ENCODE peak calls at places on chromosomes 12 and 14, in six cellular contexts. Y, B, J, C, S and U are unnamed samples.
A peak's percentile ranks its signal among the peaks of the same experiment; 100 is the strongest.

GRCh38 chr12:57069522-57069921 is 9.1 kb downstream of the NEMP1 start:
- DNase-seq in Y (peak; percentile 66), B (peak; percentile 80), J (no peak), C (peak; percentile 59), S (no peak), U (no peak)

GRCh38 chr14:69673578-69674305 is 62.3 kb downstream of the SUSD6 start:
- DNase-seq in Y (no peak), B (no peak), J (no peak), C (no peak), S (no peak), U (no peak)

GRCh38 chr12:123056053-123056452 is 75.6 kb downstream of the ARL6IP4 start:
- DNase-seq in Y (no peak), B (no peak), J (no peak), C (peak; percentile 41), S (no peak), U (no peak)

GRCh38 chr12:62363506-62363905 is 103.1 kb upstream of the MON2 start:
- DNase-seq in Y (no peak), B (no peak), J (no peak), C (no peak), S (no peak), U (no peak)

GRCh38 chr12:57614178-57614947 is 3.1 kb downstream of the ARHGEF25 start:
- DNase-seq in Y (peak; percentile 38), B (no peak), J (no peak), C (no peak), S (no peak), U (no peak)

GRCh38 chr14:50835280-50835679 is 4.3 kb upstream of the NIN start:
- DNase-seq in Y (no peak), B (no peak), J (no peak), C (no peak), S (no peak), U (peak; percentile 37)

GRCh38 chr14:68893566-68893965 is 85.5 kb downstream of the ACTN1 start:
- DNase-seq in Y (no peak), B (no peak), J (no peak), C (no peak), S (no peak), U (no peak)

GRCh38 chr12:70045036-70045435 is 198.2 kb upstream of the CNOT2 start:
- DNase-seq in Y (no peak), B (no peak), J (no peak), C (no peak), S (no peak), U (no peak)

GRCh38 chr12:14071833-14072232 is 90.4 kb upstream of the GRIN2B start:
- DNase-seq in Y (no peak), B (no peak), J (no peak), C (no peak), S (no peak), U (no peak)

GRCh38 chr12:132471858-132472255 is 18.1 kb upstream of the FBRSL1 start:
- DNase-seq in Y (no peak), B (no peak), J (no peak), C (no peak), S (no peak), U (no peak)

GRCh38 chr14:71380271-71380670 is 473.0 kb downstream of the PCNX1 start:
- DNase-seq in Y (peak; percentile 36), B (no peak), J (no peak), C (no peak), S (no peak), U (no peak)

GRCh38 chr14:71523630-71524320 is 408.5 kb upstream of the RGS6 start:
- DNase-seq in Y (no peak), B (no peak), J (no peak), C (no peak), S (no peak), U (no peak)

GRCh38 chr12:79406993-79407392 is 283.8 kb downstream of the PAWR start:
- DNase-seq in Y (no peak), B (no peak), J (no peak), C (no peak), S (no peak), U (no peak)

GRCh38 chr12:70732287-70732686 is 95.1 kb upstream of the PTPRB start:
- DNase-seq in Y (no peak), B (no peak), J (no peak), C (no peak), S (no peak), U (no peak)

GRCh38 chr12:62403031-62403430 is 63.6 kb upstream of the MON2 start:
- DNase-seq in Y (no peak), B (no peak), J (no peak), C (no peak), S (no peak), U (no peak)

GRCh38 chr14:68692216-68692615 is 100.7 kb downstream of the ZFP36L1 start:
- DNase-seq in Y (no peak), B (no peak), J (no peak), C (no peak), S (peak; percentile 72), U (no peak)

GRCh38 chr12:14825256-14825655 is 11.3 kb upstream of the SMCO3 start:
- DNase-seq in Y (no peak), B (no peak), J (no peak), C (no peak), S (no peak), U (no peak)

GRCh38 chr12:70353780-70354640 is 12.1 kb upstream of the KCNMB4 start:
- DNase-seq in Y (no peak), B (no peak), J (no peak), C (no peak), S (no peak), U (no peak)

GRCh38 chr12:126966498-126966897 is 1300.5 kb upstream of the TMEM132C start:
- DNase-seq in Y (no peak), B (no peak), J (no peak), C (no peak), S (no peak), U (no peak)

GRCh38 chr14:106657460-106657859 is 1131.1 kb downstream of the TMEM121 start:
- DNase-seq in Y (peak; percentile 10), B (no peak), J (no peak), C (no peak), S (no peak), U (no peak)

GRCh38 chr12:30457621-30458289 is 237.9 kb downstream of the IPO8 start:
- DNase-seq in Y (peak; percentile 37), B (peak; percentile 11), J (no peak), C (no peak), S (no peak), U (peak; percentile 19)

GRCh38 chr12:57776247-57776587 is 3.8 kb downstream of the EEF1AKMT3 start:
- DNase-seq in Y (no peak), B (no peak), J (no peak), C (no peak), S (no peak), U (no peak)

GRCh38 chr14:87115234-87115633 is 877.7 kb downstream of the GALC start:
- DNase-seq in Y (no peak), B (no peak), J (no peak), C (no peak), S (no peak), U (no peak)

DNA sequence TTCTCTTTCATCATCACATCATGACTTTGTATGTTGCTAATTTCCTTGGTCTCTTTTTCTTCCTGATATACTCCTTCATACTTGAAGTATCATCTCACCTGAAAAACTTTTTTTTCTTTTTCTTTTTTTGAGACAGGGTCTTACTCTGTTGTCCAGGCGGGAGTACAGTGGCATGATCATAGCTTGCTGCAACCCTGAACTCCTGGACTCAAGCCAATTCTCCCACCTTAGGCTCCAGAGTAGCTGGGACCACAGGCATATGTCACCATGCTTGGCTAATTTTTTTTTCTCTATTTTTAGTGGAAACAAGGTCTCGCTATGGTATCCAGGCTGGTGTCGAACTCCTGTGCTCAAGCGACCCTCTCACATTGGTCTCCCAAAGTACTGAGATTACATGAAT is 107.6 kb downstream of the RALGAPA1 start:
- DNase-seq in Y (no peak), B (no peak), J (no peak), C (no peak), S (no peak), U (no peak)
- TF ChIP-seq CTCF in Y (no peak), B (no peak), J (no peak), C (no peak), S (no peak), U (no peak)

DNA sequence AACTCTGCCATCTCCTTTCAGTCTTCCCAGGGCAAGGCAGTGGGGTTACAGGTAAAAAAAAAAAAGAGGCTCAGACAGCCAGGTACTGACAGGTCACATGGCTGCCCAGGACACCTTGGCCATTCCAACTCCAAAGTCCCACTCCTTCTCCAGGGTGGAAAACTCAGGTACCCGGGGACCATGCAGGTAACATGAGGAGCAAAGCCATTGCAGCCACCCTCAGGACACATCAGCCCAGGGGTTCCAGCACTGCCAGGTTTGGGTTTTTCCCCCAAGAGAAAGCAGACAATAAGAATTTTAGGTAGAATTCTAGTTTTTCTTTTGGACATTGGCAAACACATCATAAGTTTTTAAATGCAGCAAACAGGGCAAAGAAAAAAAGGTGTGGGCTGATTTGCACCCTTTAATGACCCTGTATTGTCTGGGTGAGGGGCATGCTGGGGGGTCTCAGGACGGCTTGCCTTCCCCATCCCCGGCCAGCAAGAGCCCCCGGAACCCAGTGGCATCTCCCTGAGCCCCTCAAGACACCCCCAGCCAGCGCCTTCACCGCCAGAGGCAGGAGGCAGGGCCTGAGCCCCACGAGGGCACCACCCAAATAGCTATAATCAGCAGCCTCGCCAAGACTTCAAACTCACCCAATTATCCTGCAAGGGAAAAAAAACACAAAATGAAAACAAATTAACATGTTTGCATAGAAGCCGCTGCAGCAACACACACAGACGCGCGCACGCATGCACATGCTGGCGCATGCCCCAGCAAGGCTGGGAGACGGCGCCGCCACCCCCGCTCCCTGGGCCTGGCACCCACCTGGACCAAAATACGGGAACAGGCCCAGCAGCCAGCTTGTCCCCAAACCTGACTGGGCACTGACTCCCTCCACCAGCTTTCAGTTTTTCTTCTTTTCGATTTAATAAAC is 15.6 kb downstream of the FAM222A start:
- DNase-seq in Y (no peak), B (no peak), J (peak; percentile 42), C (no peak), S (peak; percentile 56), U (no peak)
- H3K36me3 ChIP-seq in Y (no peaks in the 10 kb centered on the region), B (no peaks in the 10 kb centered on the region), J (no peaks in the 10 kb centered on the region), C (no peaks in the 10 kb centered on the region), S (no peaks in the 10 kb centered on the region), U (no peaks in the 10 kb centered on the region)

DNA sequence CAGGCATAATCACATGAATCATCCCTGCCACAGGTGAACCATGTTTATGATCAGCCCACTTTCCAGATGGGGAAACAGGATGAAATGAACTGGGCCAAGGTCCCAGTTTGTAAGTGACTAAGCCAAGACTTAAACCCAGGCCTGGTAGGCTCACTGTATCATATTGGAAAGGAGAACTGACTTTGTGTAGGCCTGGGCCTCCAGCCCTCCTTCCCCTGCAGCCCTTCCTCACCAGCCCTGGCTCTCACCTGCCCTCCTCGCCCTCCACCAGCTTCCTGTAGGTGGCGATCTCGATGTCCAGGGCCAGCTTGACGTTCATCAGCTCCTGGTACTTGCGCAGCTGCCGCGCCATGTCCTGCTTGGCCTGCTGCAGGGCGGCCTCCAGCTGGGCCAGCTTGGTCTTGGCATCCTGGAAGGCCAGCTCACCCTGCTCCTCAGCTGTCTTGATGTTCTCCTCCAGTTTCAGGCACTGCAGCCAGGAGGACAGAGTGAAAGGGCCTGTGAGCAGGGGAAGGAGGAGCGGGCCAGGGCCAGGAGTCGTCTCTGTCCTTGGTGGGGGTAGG is 19.8 kb downstream of the KRT80 start:
- DNase-seq in Y (peak; percentile 63), B (no peak), J (peak; percentile 65), C (no peak), S (no peak), U (no peak)
- TF ChIP-seq CTCF in Y (peak; percentile 24), B (no peak), J (peak; percentile 36), C (no peak), S (peak; percentile 20), U (peak; percentile 58)

DNA sequence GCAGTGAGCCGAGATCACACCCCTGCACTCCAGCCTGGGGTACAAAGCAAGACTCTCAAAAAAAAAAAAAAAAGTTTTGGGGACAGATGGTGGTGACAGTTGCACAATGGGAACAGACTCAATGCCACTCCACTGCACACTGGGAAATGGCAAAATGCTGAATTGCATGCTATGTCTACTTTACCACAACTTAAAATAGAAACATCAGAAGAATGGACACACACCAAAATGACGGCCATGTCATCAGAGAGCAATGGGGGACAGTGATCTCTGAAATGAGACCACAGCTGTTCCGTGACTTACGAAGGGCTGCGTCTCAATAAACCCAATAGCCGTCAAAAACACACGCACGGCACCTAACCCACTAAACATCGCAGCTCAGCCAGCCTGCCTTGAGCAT is 13.7 kb downstream of the DDX54 start:
- DNase-seq in Y (no peak), B (no peak), J (no peak), C (no peak), S (no peak), U (no peak)
- H3K36me3 ChIP-seq in Y (peaks cover 5% of the 10 kb centered on the region), B (peaks cover 61% of the 10 kb centered on the region), J (peaks cover 100% of the 10 kb centered on the region), C (no peaks in the 10 kb centered on the region), S (peaks cover 100% of the 10 kb centered on the region), U (peaks cover 7% of the 10 kb centered on the region)